ENCODE peak calls at places on chromosomes 2 and 18, in eight cellular contexts. A is stimulated activated CD4-positive, alpha-beta T cell treated with anti-CD3 and anti-CD28 coated beads, Interleukin-1b, Interleukin-23, amount 100 ng/mL, for 1 hour; P is activated T-cell treated with anti-CD3 and anti-CD28 coated beads for 1 hour; N is upper lobe of left lung; B is RCC 7860; M is neuronal stem cell; E is cortex of kidney; I is NCI-H1105. G is an unnamed sample.

GRCh38 chr2:162435676-162436075 is 91.7 kb downstream of the GCA start:
- DNase-seq in A (no peak), P (no peak), N (no peak), B (no peak), M (no peak), E (no peak), I (no peak), G (no peak)

GRCh38 chr2:240970816-240971215 is 27.6 kb upstream of the SNED1 start:
- DNase-seq in A (no peak), P (no peak), N (peak), B (no peak), M (no peak), E (no peak), I (no peak), G (no peak)

GRCh38 chr18:79938196-79938595 is 13.3 kb downstream of the SLC66A2 start:
- DNase-seq in A (no peak), P (no peak), N (no peak), B (no peak), M (no peak), E (no peak), I (no peak), G (no peak)

GRCh38 chr2:192749606-192750200 is 555.0 kb upstream of the TMEFF2 start:
- DNase-seq in A (no peak), P (no peak), N (no peak), B (no peak), M (no peak), E (no peak), I (no peak), G (no peak)

GRCh38 chr2:946073-947005 is 4.3 kb upstream of the SNTG2 start:
- DNase-seq in A (no peak), P (no peak), N (no peak), B (no peak), M (no peak), E (no peak), I (no peak), G (no peak)

GRCh38 chr18:9366126-9366714 is 31.6 kb downstream of the TWSG1 start:
- DNase-seq in A (no peak), P (no peak), N (no peak), B (peak), M (peak), E (no peak), I (no peak), G (no peak)

GRCh38 chr2:169462896-169463695 is 16.2 kb upstream of the BBS5 start:
- DNase-seq in A (no peak), P (no peak), N (no peak), B (no peak), M (no peak), E (no peak), I (no peak), G (no peak)

GRCh38 chr2:73946215-73946614 is 19.5 kb downstream of the DGUOK start:
- DNase-seq in A (no peak), P (no peak), N (no peak), B (no peak), M (no peak), E (no peak), I (no peak), G (no peak)

GRCh38 chr2:209472386-209472832 is 48.6 kb downstream of the MAP2 start:
- DNase-seq in A (no peak), P (no peak), N (no peak), B (no peak), M (no peak), E (no peak), I (peak), G (no peak)

GRCh38 chr18:70781860-70782453 is 493.1 kb downstream of the SOCS6 start:
- DNase-seq in A (peak), P (peak), N (no peak), B (peak), M (peak), E (no peak), I (peak), G (no peak)

GRCh38 chr2:130336877-130337734 is 5.6 kb upstream of the IMP4 start:
- DNase-seq in A (peak), P (no peak), N (peak), B (peak), M (peak), E (no peak), I (peak), G (no peak)

GRCh38 chr18:70243131-70243530 is 37.6 kb upstream of the RTTN start:
- DNase-seq in A (no peak), P (no peak), N (no peak), B (no peak), M (no peak), E (no peak), I (no peak), G (no peak)

GRCh38 chr2:195316485-195316884 is 340.5 kb upstream of the SLC39A10 start:
- DNase-seq in A (no peak), P (no peak), N (no peak), B (no peak), M (no peak), E (no peak), I (no peak), G (no peak)

GRCh38 chr18:62486290-62486964 is 36.4 kb upstream of the ZCCHC2 start:
- DNase-seq in A (no peak), P (no peak), N (no peak), B (peak), M (no peak), E (no peak), I (peak), G (no peak)

GRCh38 chr2:14516844-14517243 is 115.7 kb upstream of the LRATD1 start:
- DNase-seq in A (no peak), P (no peak), N (no peak), B (no peak), M (no peak), E (no peak), I (no peak), G (no peak)

GRCh38 chr2:229910832-229911412 is 10.9 kb downstream of the TRIP12 start:
- DNase-seq in A (no peak), P (no peak), N (no peak), B (no peak), M (no peak), E (no peak), I (no peak), G (no peak)

GRCh38 chr18:3041857-3042256 is 28.9 kb upstream of the LPIN2 start:
- DNase-seq in A (no peak), P (no peak), N (no peak), B (no peak), M (no peak), E (no peak), I (no peak), G (no peak)

GRCh38 chr2:197908940-197909339 is 104.5 kb downstream of the PLCL1 start:
- DNase-seq in A (no peak), P (no peak), N (no peak), B (no peak), M (no peak), E (no peak), I (no peak), G (no peak)

GRCh38 chr2:16774091-16774490 is 108.5 kb upstream of the CYRIA start:
- DNase-seq in A (no peak), P (no peak), N (no peak), B (no peak), M (no peak), E (no peak), I (no peak), G (no peak)

GRCh38 chr2:27162151-27163121 is 13.6 kb downstream of the TCF23 start:
- DNase-seq in A (no peak), P (no peak), N (no peak), B (no peak), M (no peak), E (no peak), I (no peak), G (no peak)

GRCh38 chr2:218982312-218983262 is 2.4 kb downstream of the FEV start:
- DNase-seq in A (no peak), P (no peak), N (no peak), B (no peak), M (no peak), E (no peak), I (no peak), G (no peak)

GRCh38 chr2:235066895-235067294 is 115.1 kb downstream of the SH3BP4 start:
- DNase-seq in A (no peak), P (no peak), N (no peak), B (no peak), M (peak), E (no peak), I (no peak), G (no peak)

GRCh38 chr2:44171018-44171417 is 2.3 kb downstream of the PPM1B start:
- DNase-seq in A (no peak), P (no peak), N (no peak), B (peak), M (no peak), E (no peak), I (no peak), G (no peak)

GRCh38 chr2:215613265-215613664 is 177.4 kb upstream of the FN1 start:
- DNase-seq in A (no peak), P (no peak), N (no peak), B (no peak), M (no peak), E (no peak), I (no peak), G (no peak)

GRCh38 chr2:140734992-140735391 is 1395.8 kb downstream of the LRP1B start:
- DNase-seq in A (no peak), P (no peak), N (no peak), B (no peak), M (no peak), E (no peak), I (no peak), G (no peak)